ENCODE peak calls at places on chromosome 9, in six cellular contexts. One of them, this sample, is unnamed. For H3K4me1, the result is how much of the 10 kb centered on the place peaks cover.

GRCh38 chr9:117775576-117775975 is 71.4 kb downstream of the TLR4 start:
- DNase-seq in endothelial cell of umbilical vein: no peak
- DNase-seq in A549: no peak
- DNase-seq in fibroblast of lung: no peak
- DNase-seq in cardiac muscle cell: no peak
- DNase-seq in lung: no peak
- DNase-seq in this sample: no peak

GRCh38 chr9:98955259-98955658 is 11.6 kb downstream of the COL15A1 start:
- DNase-seq in endothelial cell of umbilical vein: no peak
- DNase-seq in lung: no peak
- DNase-seq in fibroblast of lung: no peak
- DNase-seq in A549: no peak
- DNase-seq in cardiac muscle cell: no peak
- DNase-seq in this sample: no peak

GRCh38 chr9:38036359-38037084 is 32.5 kb downstream of the SHB start:
- DNase-seq in A549: peak
- DNase-seq in cardiac muscle cell: no peak
- DNase-seq in fibroblast of lung: peak
- DNase-seq in lung: no peak
- DNase-seq in endothelial cell of umbilical vein: no peak
- DNase-seq in this sample: no peak

GRCh38 chr9:38334234-38334633 is 58.3 kb upstream of the ALDH1B1 start:
- DNase-seq in endothelial cell of umbilical vein: no peak
- DNase-seq in lung: no peak
- DNase-seq in fibroblast of lung: no peak
- DNase-seq in cardiac muscle cell: peak
- DNase-seq in A549: peak
- DNase-seq in this sample: no peak

GRCh38 chr9:4221936-4222335 is 77.9 kb downstream of the GLIS3 start:
- DNase-seq in lung: no peak
- DNase-seq in cardiac muscle cell: no peak
- DNase-seq in A549: no peak
- DNase-seq in fibroblast of lung: no peak
- DNase-seq in endothelial cell of umbilical vein: no peak
- DNase-seq in this sample: no peak

GRCh38 chr9:78566521-78566920 is 269.6 kb downstream of the PSAT1 start:
- DNase-seq in lung: no peak
- DNase-seq in cardiac muscle cell: no peak
- DNase-seq in endothelial cell of umbilical vein: no peak
- DNase-seq in A549: no peak
- DNase-seq in fibroblast of lung: no peak
- DNase-seq in this sample: no peak

GRCh38 chr9:113011911-113012381 is at the start of gene ZNF883:
- DNase-seq in A549: peak
- DNase-seq in endothelial cell of umbilical vein: peak
- DNase-seq in cardiac muscle cell: peak
- DNase-seq in fibroblast of lung: peak
- DNase-seq in lung: peak
- DNase-seq in this sample: no peak

GRCh38 chr9:136625101-136626065 is 37.3 kb upstream of the EGFL7 start:
- DNase-seq in A549: peak
- DNase-seq in fibroblast of lung: peak
- DNase-seq in lung: peak
- DNase-seq in endothelial cell of umbilical vein: peak
- DNase-seq in cardiac muscle cell: peak
- DNase-seq in this sample: no peak

GRCh38 chr9:27212191-27212590 is 84.8 kb downstream of the EQTN start:
- DNase-seq in fibroblast of lung: peak
- DNase-seq in A549: no peak
- DNase-seq in cardiac muscle cell: no peak
- DNase-seq in lung: no peak
- DNase-seq in endothelial cell of umbilical vein: no peak
- DNase-seq in this sample: no peak

GRCh38 chr9:78112004-78112403 is 80.4 kb upstream of the GNAQ start:
- DNase-seq in lung: no peak
- DNase-seq in A549: no peak
- DNase-seq in endothelial cell of umbilical vein: no peak
- DNase-seq in cardiac muscle cell: no peak
- DNase-seq in fibroblast of lung: no peak
- DNase-seq in this sample: no peak

GRCh38 chr9:69951411-69951810 is 92.2 kb upstream of the MAMDC2 start:
- DNase-seq in endothelial cell of umbilical vein: no peak
- DNase-seq in A549: no peak
- DNase-seq in fibroblast of lung: peak
- DNase-seq in cardiac muscle cell: no peak
- DNase-seq in lung: no peak
- DNase-seq in this sample: no peak

GRCh38 chr9:18910435-18910834 is 122.6 kb downstream of the SAXO1 start:
- DNase-seq in fibroblast of lung: peak
- DNase-seq in cardiac muscle cell: no peak
- DNase-seq in lung: no peak
- DNase-seq in A549: no peak
- DNase-seq in endothelial cell of umbilical vein: no peak
- DNase-seq in this sample: no peak

GRCh38 chr9:99120256-99120655 is 15.3 kb downstream of the TGFBR1 start:
- DNase-seq in fibroblast of lung: no peak
- DNase-seq in endothelial cell of umbilical vein: no peak
- DNase-seq in cardiac muscle cell: no peak
- DNase-seq in A549: no peak
- DNase-seq in lung: no peak
- DNase-seq in this sample: no peak

GRCh38 chr9:75993434-75993833 is 103.0 kb downstream of the PCSK5 start:
- DNase-seq in fibroblast of lung: peak
- DNase-seq in cardiac muscle cell: no peak
- DNase-seq in lung: no peak
- DNase-seq in endothelial cell of umbilical vein: peak
- DNase-seq in A549: no peak
- DNase-seq in this sample: no peak

GRCh38 chr9:17881371-17881770 is 302.5 kb downstream of the SH3GL2 start:
- DNase-seq in A549: no peak
- DNase-seq in endothelial cell of umbilical vein: no peak
- DNase-seq in lung: no peak
- DNase-seq in fibroblast of lung: no peak
- DNase-seq in cardiac muscle cell: no peak
- DNase-seq in this sample: no peak

GRCh38 chr9:22529426-22530199 is 83.0 kb downstream of the DMRTA1 start:
- DNase-seq in A549: no peak
- DNase-seq in endothelial cell of umbilical vein: no peak
- DNase-seq in cardiac muscle cell: no peak
- DNase-seq in fibroblast of lung: peak
- DNase-seq in lung: no peak
- DNase-seq in this sample: no peak

GRCh38 chr9:124562328-124562727 is 55.1 kb upstream of the NR5A1 start:
- DNase-seq in endothelial cell of umbilical vein: no peak
- DNase-seq in cardiac muscle cell: peak
- DNase-seq in lung: peak
- DNase-seq in fibroblast of lung: no peak
- DNase-seq in A549: no peak
- DNase-seq in this sample: no peak

GRCh38 chr9:7006417-7006816 is 248.6 kb downstream of the KDM4C start:
- DNase-seq in endothelial cell of umbilical vein: no peak
- DNase-seq in lung: no peak
- DNase-seq in A549: no peak
- DNase-seq in fibroblast of lung: no peak
- DNase-seq in cardiac muscle cell: no peak
- DNase-seq in this sample: no peak
- TF ChIP-seq CTCF in endothelial cell of umbilical vein: no peak
- TF ChIP-seq CTCF in lung: no peak
- TF ChIP-seq CTCF in A549: no peak
- TF ChIP-seq CTCF in fibroblast of lung: no peak
- TF ChIP-seq CTCF in cardiac muscle cell: no peak
- TF ChIP-seq CTCF in this sample: no peak

GRCh38 chr9:20552874-20553624 is 69.2 kb downstream of the MLLT3 start:
- DNase-seq in endothelial cell of umbilical vein: peak
- DNase-seq in cardiac muscle cell: no peak
- DNase-seq in fibroblast of lung: peak
- DNase-seq in A549: no peak
- DNase-seq in lung: no peak
- DNase-seq in this sample: no peak
- H3K4me1 ChIP-seq in endothelial cell of umbilical vein: under half
- H3K4me1 ChIP-seq in cardiac muscle cell: under half
- H3K4me1 ChIP-seq in fibroblast of lung: under half
- H3K4me1 ChIP-seq in A549: half or more
- H3K4me1 ChIP-seq in lung: under half
- H3K4me1 ChIP-seq in this sample: under half

DNA sequence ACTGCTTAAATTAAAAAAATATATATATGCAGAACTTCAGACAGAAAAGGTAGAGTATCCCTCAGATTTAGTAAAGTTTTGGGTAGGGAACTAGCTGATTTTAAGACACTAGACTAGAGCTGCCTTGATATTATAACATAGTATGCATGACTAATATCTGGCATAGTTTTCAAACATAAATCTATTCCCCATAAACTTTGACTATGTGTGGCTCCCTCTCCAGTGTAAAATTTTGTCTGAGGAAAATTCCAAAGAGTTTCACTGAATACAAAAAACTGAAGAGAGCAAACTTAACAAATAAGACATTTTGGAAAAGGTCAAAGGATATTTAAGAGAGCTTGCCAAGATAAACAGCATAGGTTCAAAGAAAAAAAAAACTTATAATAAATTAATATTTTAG is 66.2 kb upstream of the ZNF462 start:
- DNase-seq in lung: no peak
- DNase-seq in endothelial cell of umbilical vein: no peak
- DNase-seq in cardiac muscle cell: no peak
- DNase-seq in A549: no peak
- DNase-seq in fibroblast of lung: no peak
- DNase-seq in this sample: no peak
- TF ChIP-seq CTCF in lung: no peak
- TF ChIP-seq CTCF in endothelial cell of umbilical vein: no peak
- TF ChIP-seq CTCF in cardiac muscle cell: no peak
- TF ChIP-seq CTCF in A549: no peak
- TF ChIP-seq CTCF in fibroblast of lung: no peak
- TF ChIP-seq CTCF in this sample: no peak

GRCh38 chr9:121727295-121728028 is 76.0 kb downstream of the DAB2IP start:
- DNase-seq in cardiac muscle cell: no peak
- DNase-seq in fibroblast of lung: no peak
- DNase-seq in A549: no peak
- DNase-seq in lung: no peak
- DNase-seq in endothelial cell of umbilical vein: peak
- DNase-seq in this sample: no peak
- H3K4me1 ChIP-seq in cardiac muscle cell: under half
- H3K4me1 ChIP-seq in fibroblast of lung: under half
- H3K4me1 ChIP-seq in A549: under half
- H3K4me1 ChIP-seq in lung: under half
- H3K4me1 ChIP-seq in endothelial cell of umbilical vein: under half
- H3K4me1 ChIP-seq in this sample: half or more

GRCh38 chr9:86767373-86767772 is 179.9 kb downstream of the GAS1 start:
- DNase-seq in cardiac muscle cell: no peak
- DNase-seq in A549: no peak
- DNase-seq in lung: no peak
- DNase-seq in endothelial cell of umbilical vein: no peak
- DNase-seq in fibroblast of lung: peak
- DNase-seq in this sample: no peak
- TF ChIP-seq CTCF in cardiac muscle cell: no peak
- TF ChIP-seq CTCF in A549: no peak
- TF ChIP-seq CTCF in lung: no peak
- TF ChIP-seq CTCF in endothelial cell of umbilical vein: no peak
- TF ChIP-seq CTCF in fibroblast of lung: no peak
- TF ChIP-seq CTCF in this sample: no peak

GRCh38 chr9:131399972-131400371 is 6.1 kb downstream of the PRRC2B start:
- DNase-seq in cardiac muscle cell: no peak
- DNase-seq in lung: no peak
- DNase-seq in endothelial cell of umbilical vein: no peak
- DNase-seq in fibroblast of lung: no peak
- DNase-seq in A549: no peak
- DNase-seq in this sample: no peak
- H3K4me1 ChIP-seq in cardiac muscle cell: half or more
- H3K4me1 ChIP-seq in lung: under half
- H3K4me1 ChIP-seq in endothelial cell of umbilical vein: half or more
- H3K4me1 ChIP-seq in fibroblast of lung: under half
- H3K4me1 ChIP-seq in A549: half or more
- H3K4me1 ChIP-seq in this sample: half or more

DNA sequence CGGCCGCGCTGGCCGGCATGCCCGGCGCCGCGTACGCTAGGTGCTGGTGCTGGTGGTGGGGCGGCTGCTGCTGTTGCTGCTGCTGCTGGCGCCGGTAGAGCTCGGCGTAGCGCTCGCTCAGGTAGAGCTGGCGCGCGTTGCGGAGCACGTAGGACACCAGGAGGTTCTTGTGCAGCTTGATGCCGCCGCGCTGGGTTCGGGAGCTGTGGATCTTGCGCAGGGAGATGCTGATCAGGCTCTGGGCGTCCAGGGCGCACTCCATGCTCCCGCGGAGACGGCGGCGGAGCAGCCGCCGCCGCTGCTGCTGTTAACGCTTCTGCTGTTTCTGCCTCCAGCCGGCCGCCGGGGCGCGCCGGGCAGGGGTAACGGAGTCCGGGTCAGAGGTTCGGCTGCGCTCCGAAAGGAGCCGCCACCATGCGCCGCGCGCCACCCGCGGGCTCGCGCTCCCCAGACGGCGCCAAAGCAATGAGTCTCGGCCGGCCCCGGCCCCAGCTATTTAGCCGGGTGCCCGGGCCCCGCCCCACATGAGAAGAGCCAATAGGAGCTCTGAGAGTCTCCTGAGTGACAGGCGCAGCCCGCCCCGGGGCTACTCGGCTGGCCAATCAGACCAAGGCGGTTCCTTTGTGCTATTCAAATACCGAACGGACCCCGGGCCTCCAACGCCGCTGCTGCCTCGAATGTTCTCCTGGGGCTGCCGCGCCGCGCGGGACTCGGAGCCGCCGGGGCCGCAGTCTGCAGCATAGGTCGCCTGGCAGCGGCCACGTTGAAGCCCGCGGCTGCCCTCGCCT is at the start of gene IER5L:
- DNase-seq in endothelial cell of umbilical vein: peak
- DNase-seq in A549: peak
- DNase-seq in cardiac muscle cell: peak
- DNase-seq in lung: peak
- DNase-seq in fibroblast of lung: peak
- DNase-seq in this sample: peak
- TF ChIP-seq CTCF in endothelial cell of umbilical vein: no peak
- TF ChIP-seq CTCF in A549: no peak
- TF ChIP-seq CTCF in cardiac muscle cell: no peak
- TF ChIP-seq CTCF in lung: no peak
- TF ChIP-seq CTCF in fibroblast of lung: no peak
- TF ChIP-seq CTCF in this sample: no peak

DNA sequence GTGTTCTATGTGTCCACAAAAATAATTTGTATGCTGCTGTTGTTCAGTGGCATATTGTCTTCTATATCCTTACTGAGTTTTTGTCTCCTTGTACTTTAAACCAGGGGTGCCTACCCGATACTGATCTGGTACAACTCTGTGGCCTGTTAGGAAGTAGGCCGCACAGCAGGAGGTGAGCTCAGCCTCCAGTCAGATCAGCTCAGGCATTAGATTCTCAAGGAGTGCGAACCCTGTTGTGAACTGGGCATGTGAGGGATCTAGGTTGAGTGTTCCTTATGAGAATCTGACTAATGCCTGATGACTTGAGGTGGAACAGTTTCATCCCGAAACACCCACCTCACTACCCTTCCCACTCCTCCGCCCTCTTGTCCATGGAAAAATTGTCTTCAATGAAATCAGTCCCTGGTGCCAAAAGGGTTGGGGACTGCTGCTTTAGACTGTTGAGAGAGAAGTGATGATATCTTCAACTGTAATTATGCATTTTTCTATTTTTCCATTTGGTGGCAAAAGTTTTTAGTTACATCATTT is 63.7 kb downstream of the UBE2R2 start:
- DNase-seq in A549: no peak
- DNase-seq in lung: no peak
- DNase-seq in fibroblast of lung: no peak
- DNase-seq in cardiac muscle cell: no peak
- DNase-seq in endothelial cell of umbilical vein: no peak
- DNase-seq in this sample: no peak
- H3K4me1 ChIP-seq in A549: under half
- H3K4me1 ChIP-seq in lung: under half
- H3K4me1 ChIP-seq in fibroblast of lung: under half
- H3K4me1 ChIP-seq in cardiac muscle cell: under half
- H3K4me1 ChIP-seq in endothelial cell of umbilical vein: under half
- H3K4me1 ChIP-seq in this sample: under half

GRCh38 chr9:36855443-36856315 is 178.4 kb downstream of the PAX5 start:
- DNase-seq in cardiac muscle cell: peak
- DNase-seq in lung: no peak
- DNase-seq in endothelial cell of umbilical vein: peak
- DNase-seq in A549: peak
- DNase-seq in fibroblast of lung: no peak
- DNase-seq in this sample: no peak
- TF ChIP-seq CTCF in cardiac muscle cell: peak
- TF ChIP-seq CTCF in lung: no peak
- TF ChIP-seq CTCF in endothelial cell of umbilical vein: peak
- TF ChIP-seq CTCF in A549: peak
- TF ChIP-seq CTCF in fibroblast of lung: no peak
- TF ChIP-seq CTCF in this sample: no peak